ENCODE peak calls at places on chromosomes 16 and 17, in ten cellular contexts. G is suprapubic skin, E is upper lobe of left lung, A is transverse colon, B is esophagus muscularis mucosa, S is GM23338, I is endothelial cell of umbilical vein, O is prostate gland, T is HCT116, R is breast epithelium. M is an unnamed sample.
A peak's percentile ranks its signal among the peaks of the same experiment; 100 is the strongest.

GRCh38 chr17:34626141-34626681 is 46.8 kb downstream of the TMEM132E start:
- DNase-seq in I (no peak), A (no peak), R (no peak), E (no peak), S (peak; percentile 63), B (no peak), G (no peak), T (no peak), O (no peak), M (no peak)

GRCh38 chr17:35086931-35087573 is 23.5 kb upstream of the RFFL start:
- DNase-seq in E (no peak), T (no peak), O (no peak), B (no peak), S (no peak), G (no peak), R (no peak), A (peak; percentile 30), I (no peak), M (no peak)

GRCh38 chr17:30278032-30278431 is 13.7 kb downstream of the BLMH start:
- DNase-seq in B (no peak), R (no peak), A (no peak), I (peak; percentile 85), S (peak; percentile 35), O (no peak), G (no peak), E (no peak), T (no peak), M (no peak)

GRCh38 chr17:80950466-80951120 is 41.0 kb upstream of the CHMP6 start:
- DNase-seq in S (no peak), G (no peak), E (no peak), I (no peak), A (no peak), R (no peak), T (no peak), B (no peak), O (no peak), M (no peak)

GRCh38 chr17:51434434-51435170 is 174.3 kb downstream of the UTP18 start:
- DNase-seq in T (peak; percentile 83), G (no peak), A (no peak), I (no peak), O (no peak), B (no peak), S (no peak), R (no peak), E (no peak), M (no peak)

GRCh38 chr17:81832608-81833159 is 407 bp downstream of the MCRIP1 start:
- DNase-seq in T (no peak), R (peak; percentile 36), S (peak; percentile 51), G (no peak), A (no peak), I (peak; percentile 25), E (peak; percentile 48), B (no peak), O (no peak), M (no peak)

GRCh38 chr16:86547286-86547685 is 7.7 kb downstream of the MTHFSD start:
- DNase-seq in G (no peak), S (no peak), I (no peak), E (no peak), R (no peak), A (no peak), T (no peak), B (no peak), O (no peak), M (no peak)

GRCh38 chr16:2019919-2020831 is 590 bp downstream of the NPW start:
- DNase-seq in R (no peak), T (no peak), A (no peak), O (no peak), I (no peak), E (no peak), S (peak; percentile 64), G (no peak), B (no peak), M (no peak)

GRCh38 chr17:55314061-55314783 is 49.5 kb downstream of the HLF start:
- DNase-seq in E (no peak), O (no peak), S (no peak), T (no peak), G (no peak), A (no peak), I (no peak), R (no peak), B (no peak), M (no peak)

GRCh38 chr16:70250748-70251650 is 741 bp downstream of the EXOSC6 start:
- DNase-seq in O (peak; percentile 29), R (no peak), T (no peak), I (peak; percentile 72), G (no peak), A (peak; percentile 51), S (peak; percentile 62), B (no peak), E (peak; percentile 58), M (peak; percentile 55)

GRCh38 chr16:16071631-16072244 is 122.3 kb downstream of the ABCC1 start:
- DNase-seq in G (no peak), T (no peak), E (no peak), S (no peak), A (no peak), B (no peak), I (no peak), R (no peak), O (no peak), M (no peak)

DNA sequence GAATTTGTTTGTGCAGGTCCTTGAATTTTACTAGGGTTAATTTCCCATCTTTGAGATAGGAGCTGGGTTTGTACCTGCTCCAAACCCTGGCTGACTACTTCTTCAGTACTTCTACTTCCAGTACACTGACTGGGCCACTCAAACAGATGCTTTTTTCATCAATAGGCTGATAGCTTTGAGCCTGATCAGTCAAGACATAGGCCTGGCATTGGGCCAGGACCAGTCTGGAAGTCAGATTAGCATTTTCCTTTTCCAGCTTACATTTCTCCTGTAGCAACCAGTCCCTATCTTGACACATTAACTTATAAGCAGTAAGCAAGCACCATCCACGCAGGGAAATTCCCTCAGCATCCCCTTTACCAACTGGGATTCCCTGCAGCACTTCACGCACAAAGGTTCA is 7.5 kb upstream of the TMEM101 start:
- DNase-seq in B (no peak), E (no peak), I (no peak), G (no peak), T (no peak), O (no peak), A (no peak), S (no peak), R (no peak), M (no peak)
- TF ChIP-seq POLR2AphosphoS5 in B (no peak), E (no peak), I (no peak), G (no peak), T (no peak), O (no peak), A (no peak), S (no peak), R (no peak), M (no peak)

GRCh38 chr17:57918017-57918895 is 37.0 kb downstream of the CUEDC1 start:
- DNase-seq in I (no peak), A (no peak), B (no peak), O (no peak), T (no peak), R (no peak), S (no peak), E (no peak), G (no peak), M (no peak)
- TF ChIP-seq POLR2AphosphoS5 in I (no peak), A (no peak), B (no peak), O (peak; percentile 38), T (peak; percentile 9), R (no peak), S (no peak), E (no peak), G (no peak), M (no peak)

GRCh38 chr17:67608691-67609090 is 109.0 kb upstream of the NOL11 start:
- DNase-seq in T (no peak), S (no peak), R (no peak), I (peak; percentile 21), G (no peak), O (no peak), B (no peak), A (no peak), E (no peak), M (no peak)

GRCh38 chr17:67605259-67605912 is 112.3 kb upstream of the NOL11 start:
- DNase-seq in T (no peak), E (no peak), I (no peak), S (no peak), R (no peak), A (no peak), B (no peak), O (no peak), G (no peak), M (no peak)

GRCh38 chr17:67606471-67606870 is 111.3 kb upstream of the NOL11 start:
- DNase-seq in S (no peak), A (peak; percentile 31), I (peak; percentile 84), E (no peak), G (peak; percentile 64), T (no peak), R (no peak), O (peak; percentile 42), B (no peak), M (no peak)

GRCh38 chr17:67610061-67610460 is 107.7 kb upstream of the NOL11 start:
- DNase-seq in I (no peak), E (no peak), R (no peak), G (no peak), T (no peak), O (no peak), S (peak; percentile 30), B (no peak), A (no peak), M (no peak)

DNA sequence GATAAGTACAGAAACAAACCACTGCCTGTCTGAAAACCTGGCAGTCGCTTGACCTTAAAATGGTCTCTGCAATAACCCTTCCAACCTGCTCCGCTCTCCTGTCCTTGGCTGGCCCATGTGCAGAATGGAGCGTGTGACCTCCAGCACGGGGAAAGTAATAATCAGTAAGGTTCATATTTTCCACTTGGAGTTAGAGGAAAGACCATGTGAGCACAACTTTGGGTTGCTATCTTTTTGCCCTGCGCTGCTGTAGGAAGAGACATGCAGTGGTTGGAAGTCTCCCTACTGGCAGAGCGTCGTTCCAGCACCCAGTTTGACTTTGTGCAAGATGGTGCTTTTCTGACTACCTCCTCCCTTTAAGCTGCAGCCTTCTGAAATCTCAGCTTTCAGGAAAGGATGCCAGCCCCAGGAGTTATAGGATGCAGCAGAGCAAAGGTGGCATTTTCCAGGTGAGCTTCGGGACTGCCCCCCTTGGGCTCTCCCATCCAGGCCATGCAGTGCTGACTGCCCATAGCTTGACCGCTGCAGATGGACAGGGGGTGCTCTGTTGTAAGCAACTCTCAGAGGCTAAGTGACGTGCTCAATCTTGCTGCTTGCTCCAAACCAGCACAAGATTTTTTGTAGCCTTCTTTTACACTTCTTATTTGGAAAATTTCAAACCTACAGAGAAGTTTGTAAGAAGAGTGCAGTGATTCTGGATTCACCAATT is 110.7 kb upstream of the NOL11 start:
- DNase-seq in E (no peak), B (no peak), T (no peak), G (peak; percentile 32), O (no peak), A (no peak), I (peak; percentile 75), R (no peak), S (peak; percentile 32), M (no peak)
- TF ChIP-seq POLR2AphosphoS5 in E (no peak), B (no peak), T (no peak), G (no peak), O (no peak), A (no peak), I (no peak), R (no peak), S (no peak), M (no peak)

DNA sequence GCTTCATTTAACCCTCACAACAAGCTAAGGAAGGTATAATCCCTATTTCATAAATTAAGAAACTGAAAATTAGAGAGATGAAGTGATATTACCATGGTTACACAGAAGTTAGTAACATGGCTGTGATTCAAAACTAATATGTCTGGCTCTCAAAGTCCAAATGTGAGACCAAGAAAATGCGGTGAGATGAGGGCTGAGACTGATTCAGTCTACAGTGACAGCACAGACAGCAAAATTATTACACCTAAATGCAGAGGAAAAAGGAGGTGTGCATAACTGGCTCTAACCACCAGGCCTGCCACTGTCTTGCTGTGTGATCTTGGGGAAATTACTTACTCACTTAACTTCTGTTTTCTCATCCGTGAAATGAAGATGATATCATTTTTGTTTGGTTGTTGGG is 270.0 kb upstream of the SOX9 start:
- DNase-seq in I (no peak), T (no peak), R (no peak), S (no peak), E (no peak), G (no peak), A (no peak), O (no peak), B (no peak), M (no peak)
- TF ChIP-seq POLR2AphosphoS5 in I (no peak), T (no peak), R (no peak), S (no peak), E (no peak), G (no peak), A (no peak), O (no peak), B (no peak), M (no peak)

M was measured in GM12891.